ENCODE peak calls at places on chromosomes 5 and 9, in five cellular contexts. J, O, G, N and M are unnamed samples.

GRCh38 chr5:143030349-143030748 is 260.2 kb downstream of the ARHGAP26 start:
- DNase-seq in J (no peak), O (no peak), G (no peak), N (no peak), M (no peak)

GRCh38 chr5:75496026-75496425 is 15.4 kb downstream of the CERT1 start:
- DNase-seq in J (no peak), O (no peak), G (no peak), N (no peak), M (no peak)

GRCh38 chr5:54063817-54064216 is 246.6 kb downstream of the ARL15 start:
- DNase-seq in J (no peak), O (no peak), G (no peak), N (no peak), M (no peak)

GRCh38 chr9:129907196-129907595 is 71.9 kb downstream of the USP20 start:
- DNase-seq in J (no peak), O (no peak), G (no peak), N (no peak), M (no peak)

GRCh38 chr9:134628354-134628736 is 13.3 kb upstream of the COL5A1 start:
- DNase-seq in J (no peak), O (no peak), G (no peak), N (no peak), M (no peak)

GRCh38 chr5:173327084-173327947 is 898 bp downstream of the STC2 start:
- DNase-seq in J (no peak), O (peak; percentile 63), G (no peak), N (peak; percentile 53), M (peak; percentile 41)

GRCh38 chr5:14178671-14179211 is 35.6 kb downstream of the TRIO start:
- DNase-seq in J (no peak), O (no peak), G (peak; percentile 31), N (no peak), M (no peak)

GRCh38 chr5:36300181-36300926 is 1.3 kb downstream of the RANBP3L start:
- DNase-seq in J (no peak), O (no peak), G (no peak), N (no peak), M (no peak)

GRCh38 chr9:17291766-17292165 is 156.9 kb downstream of the CNTLN start:
- DNase-seq in J (no peak), O (no peak), G (no peak), N (no peak), M (no peak)

GRCh38 chr5:110687485-110687884 is 39.0 kb downstream of the TMEM232 start:
- DNase-seq in J (no peak), O (no peak), G (no peak), N (no peak), M (no peak)

GRCh38 chr5:142221091-142221860 is 103.5 kb downstream of the SPRY4 start:
- DNase-seq in J (no peak), O (no peak), G (no peak), N (no peak), M (no peak)

GRCh38 chr5:143279698-143280097 is 123.8 kb downstream of the NR3C1 start:
- DNase-seq in J (no peak), O (no peak), G (peak; percentile 25), N (no peak), M (no peak)

GRCh38 chr9:127214421-127215265 is 49.9 kb upstream of the GARNL3 start:
- DNase-seq in J (peak; percentile 69), O (peak; percentile 82), G (no peak), N (peak; percentile 72), M (peak; percentile 74)

GRCh38 chr9:129317179-129318011 is 139.3 kb upstream of the IER5L start:
- DNase-seq in J (no peak), O (peak; percentile 63), G (no peak), N (peak; percentile 39), M (no peak)

GRCh38 chr9:134663753-134664415 is 22.3 kb downstream of the COL5A1 start:
- DNase-seq in J (no peak), O (no peak), G (no peak), N (no peak), M (no peak)

GRCh38 chr5:178625679-178626483 is 969 bp downstream of the CLK4 start:
- DNase-seq in J (no peak), O (peak; percentile 31), G (no peak), N (peak; percentile 49), M (no peak)

GRCh38 chr5:31090467-31090866 is 103.0 kb upstream of the CDH6 start:
- DNase-seq in J (no peak), O (no peak), G (no peak), N (no peak), M (no peak)

GRCh38 chr5:43019615-43020293 is 20.4 kb downstream of the ANXA2R start:
- DNase-seq in J (no peak), O (peak; percentile 47), G (no peak), N (no peak), M (no peak)

GRCh38 chr9:85534340-85534739 is 207.4 kb downstream of the AGTPBP1 start:
- DNase-seq in J (no peak), O (no peak), G (no peak), N (no peak), M (no peak)

GRCh38 chr9:131483319-131484050 is 19.2 kb upstream of the POMT1 start:
- DNase-seq in J (no peak), O (no peak), G (no peak), N (no peak), M (no peak)

GRCh38 chr5:116554764-116555163 is 19.9 kb downstream of the SEMA6A start:
- DNase-seq in J (no peak), O (no peak), G (no peak), N (no peak), M (no peak)

GRCh38 chr5:151196556-151197290 is 27.2 kb downstream of the CCDC69 start:
- DNase-seq in J (no peak), O (no peak), G (no peak), N (no peak), M (peak; percentile 29)

GRCh38 chr5:30040483-30041116 is 1152.9 kb upstream of the CDH6 start:
- DNase-seq in J (no peak), O (peak; percentile 50), G (peak; percentile 27), N (peak; percentile 73), M (peak; percentile 16)

GRCh38 chr5:65925094-65925600 is 1.2 kb upstream of the ERBIN start:
- DNase-seq in J (peak; percentile 58), O (no peak), G (no peak), N (peak; percentile 82), M (peak; percentile 46)

DNA sequence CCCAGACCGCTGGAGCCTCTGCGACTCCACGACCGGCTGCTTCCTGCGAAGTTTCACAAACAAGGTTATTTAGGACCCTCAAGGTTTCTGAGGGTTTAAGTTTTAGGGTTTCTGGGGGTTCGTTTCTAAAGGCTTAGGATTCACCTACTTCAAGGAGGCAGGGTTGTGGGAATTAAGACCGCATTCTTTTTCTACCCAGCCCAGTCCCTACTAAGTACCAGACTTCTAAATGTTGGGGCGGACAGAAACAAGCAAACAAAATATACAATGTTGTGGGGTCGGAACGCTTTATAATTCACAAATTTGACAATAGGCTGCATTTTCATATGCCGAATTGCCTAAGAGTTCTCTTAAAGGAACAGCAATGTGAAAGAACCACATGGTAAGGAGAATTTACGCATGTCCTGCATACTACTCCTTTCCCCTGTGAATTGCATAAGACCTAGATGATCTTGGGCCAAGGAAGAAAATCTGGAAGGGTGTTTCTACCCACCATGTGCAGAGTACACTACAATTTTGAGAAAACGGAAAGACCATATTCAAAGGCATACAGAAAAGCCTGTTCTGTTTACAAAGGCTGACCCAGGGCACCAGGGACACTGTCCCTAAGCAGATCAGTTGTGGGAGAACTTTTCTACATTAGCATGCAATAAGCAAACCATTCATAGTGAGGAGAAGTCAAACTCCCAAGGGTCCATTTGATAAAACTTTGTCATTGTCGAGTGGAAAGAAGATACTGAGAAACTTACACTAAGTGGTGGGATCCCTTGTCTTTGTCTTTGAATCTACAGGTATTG is 457.3 kb downstream of the RAB3C start:
- DNase-seq in J (no peak), O (no peak), G (no peak), N (no peak), M (no peak)
- TF ChIP-seq TAF1 in J (no peak), O (no peak), G (no peak), N (no peak), M (no peak)

DNA sequence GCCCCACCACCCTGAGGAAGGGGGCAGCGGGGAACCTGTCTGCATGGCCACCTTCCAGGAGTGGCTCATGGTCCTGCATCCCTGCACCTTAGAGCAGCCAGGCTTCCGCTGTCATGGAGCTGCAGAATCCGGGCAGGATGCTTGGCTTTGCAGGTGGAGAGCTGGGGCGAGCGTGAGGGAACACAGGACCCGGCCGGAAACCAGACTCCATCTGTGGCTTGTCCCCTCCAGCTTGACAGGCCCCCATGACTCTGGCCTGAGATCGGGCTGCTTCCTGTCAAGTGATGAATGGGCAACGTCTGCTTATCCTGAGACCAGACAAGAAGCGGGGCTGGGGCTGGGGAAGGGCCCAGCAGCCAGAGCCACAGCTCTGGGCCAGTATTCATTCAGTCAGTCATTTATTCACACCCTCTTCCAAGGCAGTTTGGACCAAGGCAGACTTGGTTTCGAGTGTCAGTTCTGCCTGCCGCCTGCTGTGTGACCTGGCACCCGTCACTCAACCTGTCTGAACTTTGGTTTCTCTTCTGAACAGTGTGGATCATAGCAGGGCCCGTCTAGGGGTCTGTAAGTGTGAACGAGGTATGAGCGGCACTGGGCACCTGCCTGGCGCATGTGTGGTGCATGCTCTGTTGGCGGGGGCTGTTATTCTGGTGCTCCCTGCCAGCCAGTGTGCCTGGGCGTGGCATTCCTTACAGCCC is 37.5 kb downstream of the NEK6 start:
- DNase-seq in J (no peak), O (peak; percentile 92), G (no peak), N (no peak), M (peak; percentile 61)
- TF ChIP-seq POLR2AphosphoS5 in J (no peak), O (no peak), G (no peak), N (no peak), M (no peak)

DNA sequence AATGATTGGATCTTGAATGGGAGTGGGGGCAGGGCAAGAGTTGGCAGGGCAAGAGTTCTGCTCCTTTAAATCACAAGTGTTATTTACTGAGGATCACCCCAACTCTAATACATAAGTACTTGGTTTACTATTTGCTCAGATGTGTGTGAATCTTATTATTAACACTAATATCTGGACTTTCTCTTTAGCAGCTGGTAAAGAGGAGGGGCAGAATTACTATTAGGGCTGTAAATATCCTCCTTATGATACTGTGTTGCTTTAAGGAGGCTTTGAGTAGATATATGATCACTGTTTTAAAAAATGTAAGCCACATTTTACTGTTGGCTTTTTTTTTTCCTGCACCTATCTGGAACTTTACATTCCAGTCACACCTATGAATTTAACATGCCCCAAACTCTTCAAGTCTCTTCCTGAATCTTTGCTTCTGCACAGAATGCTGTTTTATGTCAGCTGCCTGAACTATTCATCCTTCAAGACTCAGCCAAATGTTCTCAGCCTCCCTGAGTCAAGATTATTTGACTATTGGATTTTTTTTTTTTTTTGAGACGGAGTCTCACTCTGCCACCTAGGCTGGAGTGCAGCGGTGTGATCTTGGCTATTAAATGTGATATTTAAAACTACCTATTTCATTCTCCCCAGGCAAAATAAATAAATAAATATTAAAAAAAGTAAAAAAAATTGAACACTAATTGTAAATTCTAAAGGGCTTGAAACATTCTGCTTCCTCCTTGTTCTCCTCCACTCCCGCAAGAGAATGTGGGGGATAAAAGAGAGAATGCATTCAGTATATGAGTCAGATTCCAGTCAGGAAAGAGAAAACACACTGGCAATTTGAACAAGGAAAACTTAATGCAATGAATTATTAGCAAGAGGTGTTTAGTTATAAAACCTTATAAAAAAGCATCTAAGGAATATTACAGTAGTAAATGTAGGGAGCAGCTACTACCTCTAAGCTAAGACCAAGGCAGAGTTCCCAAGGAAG is 99.3 kb downstream of the FOCAD start:
- DNase-seq in J (no peak), O (no peak), G (no peak), N (no peak), M (no peak)
- TF ChIP-seq TAF1 in J (no peak), O (no peak), G (no peak), N (no peak), M (no peak)

DNA sequence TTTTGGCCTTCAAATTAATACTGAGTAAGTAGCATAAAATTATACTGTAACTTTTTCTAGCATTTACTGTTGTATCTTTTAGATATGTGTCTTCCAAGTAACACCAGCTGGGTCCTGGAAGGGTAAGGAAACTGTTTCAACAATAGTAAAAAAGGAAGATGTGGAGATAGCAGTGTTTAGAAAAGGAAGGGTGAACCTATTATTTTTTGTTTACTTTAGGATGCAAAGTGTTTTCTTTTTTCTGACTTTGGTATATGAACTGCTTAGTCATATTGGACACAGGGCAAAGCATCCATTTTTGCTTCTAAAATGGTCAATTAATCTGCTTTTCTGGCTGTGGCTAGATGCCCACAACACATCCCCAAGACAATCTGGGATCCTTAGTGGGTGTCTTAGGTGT is 5.3 kb downstream of the PKD2L2 start:
- DNase-seq in J (no peak), O (no peak), G (no peak), N (no peak), M (no peak)
- TF ChIP-seq POLR2AphosphoS5 in J (no peak), O (no peak), G (no peak), N (no peak), M (no peak)